ENCODE peak calls at places on chromosomes 11 and 22, in four cellular contexts. G, J, P and L are unnamed samples.
A peak's percentile ranks its signal among the peaks of the same experiment; 100 is the strongest.

GRCh38 chr11:45843158-45843924 is 3.9 kb upstream of the CRY2 start:
- DNase-seq in G (peak; percentile 93), J (peak; percentile 91), P (peak; percentile 91), L (peak; percentile 35)

GRCh38 chr11:85663781-85664560 is 958 bp downstream of the CREBZF start:
- DNase-seq in G (peak; percentile 50), J (peak; percentile 76), P (peak; percentile 66), L (no peak)

GRCh38 chr11:59253001-59253400 is 40.3 kb upstream of the MPEG1 start:
- DNase-seq in G (no peak), J (no peak), P (no peak), L (no peak)

GRCh38 chr11:2446590-2447252 is 1.9 kb downstream of the KCNQ1 start:
- DNase-seq in G (no peak), J (no peak), P (no peak), L (no peak)

GRCh38 chr22:44341431-44342346 is 28.9 kb upstream of the SHISAL1 start:
- DNase-seq in G (no peak), J (no peak), P (no peak), L (no peak)

GRCh38 chr22:21709688-21710087 is 25.9 kb downstream of the YPEL1 start:
- DNase-seq in G (no peak), J (no peak), P (no peak), L (no peak)

GRCh38 chr22:19520566-19521305 is 3.5 kb downstream of the CLDN5 start:
- DNase-seq in G (no peak), J (no peak), P (peak; percentile 53), L (no peak)

GRCh38 chr11:67998150-67999045 is 5.5 kb downstream of the UNC93B1 start:
- DNase-seq in G (no peak), J (no peak), P (no peak), L (no peak)

GRCh38 chr11:75200531-75200930 is 40.0 kb upstream of the TPBGL start:
- DNase-seq in G (no peak), J (no peak), P (no peak), L (no peak)

GRCh38 chr22:28369849-28370248 is 309.8 kb downstream of the TTC28 start:
- DNase-seq in G (no peak), J (no peak), P (peak; percentile 21), L (no peak)

GRCh38 chr22:26952654-26953379 is 295.4 kb downstream of the MIAT start:
- DNase-seq in G (no peak), J (no peak), P (no peak), L (no peak)

GRCh38 chr22:26956346-26956745 is 299.0 kb downstream of the MIAT start:
- DNase-seq in G (no peak), J (no peak), P (no peak), L (no peak)

GRCh38 chr22:26953380-26953807 is 296.0 kb downstream of the MIAT start:
- DNase-seq in G (no peak), J (no peak), P (no peak), L (no peak)

GRCh38 chr22:26949193-26949592 is 291.8 kb downstream of the MIAT start:
- DNase-seq in G (no peak), J (no peak), P (peak; percentile 8), L (no peak)

GRCh38 chr22:26952004-26952403 is 294.6 kb downstream of the MIAT start:
- DNase-seq in G (no peak), J (no peak), P (no peak), L (no peak)
- TF ChIP-seq HDAC2 in G (no peak), J (no peak), P (no peak), L (no peak)

DNA sequence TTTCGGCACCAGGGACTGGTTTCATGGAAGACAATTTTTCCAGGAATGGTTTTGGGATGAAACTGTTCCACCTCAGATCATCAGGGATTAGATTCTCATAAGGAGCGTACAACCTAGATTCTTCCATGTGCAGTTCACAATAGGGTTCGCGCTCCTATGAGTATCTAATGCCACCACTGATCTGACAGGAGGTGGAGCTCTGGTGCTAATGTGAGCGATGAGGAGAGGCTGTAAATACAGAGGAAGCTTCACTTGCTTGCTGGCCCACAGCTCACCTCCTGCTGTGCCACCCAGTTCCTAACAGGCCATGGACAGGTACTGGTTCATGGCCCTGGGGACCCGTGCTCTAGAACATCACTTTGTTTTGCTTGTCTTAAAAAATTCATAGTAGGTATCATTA is 41.8 kb upstream of the AMPD3 start:
- DNase-seq in G (peak; percentile 28), J (peak; percentile 62), P (no peak), L (no peak)
- TF ChIP-seq JUNB in G (no peak), J (no peak), P (no peak), L (no peak)

GRCh38 chr11:117837070-117837776 is 12.7 kb upstream of the FXYD2 start:
- DNase-seq in G (no peak), J (no peak), P (no peak), L (no peak)

GRCh38 chr11:117834838-117835443 is 10.4 kb upstream of the FXYD2 start:
- DNase-seq in G (no peak), J (no peak), P (no peak), L (no peak)

GRCh38 chr11:117836077-117836960 is 11.8 kb upstream of the FXYD2 start:
- DNase-seq in G (no peak), J (no peak), P (no peak), L (no peak)

GRCh38 chr11:117834068-117834810 is 9.7 kb upstream of the FXYD2 start:
- DNase-seq in G (no peak), J (no peak), P (no peak), L (no peak)

GRCh38 chr11:117835576-117835975 is 11.0 kb upstream of the FXYD2 start:
- DNase-seq in G (no peak), J (no peak), P (no peak), L (no peak)
- TF ChIP-seq HDAC2 in G (no peak), J (no peak), P (no peak), L (no peak)

GRCh38 chr11:43756575-43756974 is 76.0 kb downstream of the HSD17B12 start:
- DNase-seq in G (no peak), J (no peak), P (no peak), L (no peak)
- TF ChIP-seq JUNB in G (no peak), J (no peak), P (no peak), L (no peak)

GRCh38 chr11:55357560-55358184 is 10.1 kb upstream of the OR4A15 start:
- DNase-seq in G (no peak), J (peak; percentile 12), P (no peak), L (no peak)
- TF ChIP-seq HDAC2 in G (no peak), J (no peak), P (no peak), L (no peak)